ENCODE peak calls at places on chromosomes 12 and 14, in seven cellular contexts. Y, D, S, F, I, V and U are unnamed samples.
A peak's percentile ranks its signal among the peaks of the same experiment; 100 is the strongest.

GRCh38 chr12:13192719-13193118 is 3.8 kb upstream of the EMP1 start:
- DNase-seq in Y (no peak), D (no peak), S (no peak), F (no peak), I (no peak), V (no peak), U (no peak)

GRCh38 chr12:14691560-14691959 is 4.8 kb downstream of the GUCY2C start:
- DNase-seq in Y (peak; percentile 75), D (no peak), S (no peak), F (peak; percentile 80), I (no peak), V (peak; percentile 47), U (no peak)

GRCh38 chr12:123094349-123095073 is 56.4 kb downstream of the PITPNM2 start:
- DNase-seq in Y (no peak), D (no peak), S (no peak), F (peak; percentile 73), I (peak; percentile 88), V (no peak), U (no peak)

GRCh38 chr12:105233045-105233905 is 2.7 kb downstream of the APPL2 start:
- DNase-seq in Y (no peak), D (no peak), S (no peak), F (no peak), I (peak; percentile 58), V (no peak), U (no peak)

GRCh38 chr14:92099802-92100201 is 6.6 kb downstream of the ATXN3 start:
- DNase-seq in Y (no peak), D (no peak), S (no peak), F (no peak), I (peak; percentile 12), V (no peak), U (no peak)

GRCh38 chr12:53989227-53990113 is 4.5 kb downstream of the HOXC10 start:
- DNase-seq in Y (no peak), D (no peak), S (peak; percentile 45), F (no peak), I (peak; percentile 70), V (peak; percentile 94), U (no peak)

GRCh38 chr14:89137514-89138163 is 279.4 kb downstream of the FOXN3 start:
- DNase-seq in Y (peak; percentile 89), D (peak; percentile 29), S (no peak), F (peak; percentile 66), I (peak; percentile 98), V (no peak), U (no peak)

GRCh38 chr12:57983150-57983857 is 41.9 kb downstream of the ATP23 start:
- DNase-seq in Y (no peak), D (peak; percentile 4), S (peak; percentile 49), F (peak; percentile 99), I (peak; percentile 75), V (peak; percentile 60), U (peak; percentile 25)

GRCh38 chr14:20774258-20774657 is 6.1 kb downstream of the EDDM3B start:
- DNase-seq in Y (no peak), D (no peak), S (no peak), F (no peak), I (no peak), V (no peak), U (no peak)

GRCh38 chr14:57983235-57983634 is 117.3 kb upstream of the SLC35F4 start:
- DNase-seq in Y (no peak), D (no peak), S (no peak), F (no peak), I (no peak), V (no peak), U (no peak)

GRCh38 chr12:20264608-20265114 is 103.7 kb upstream of the PDE3A start:
- DNase-seq in Y (no peak), D (no peak), S (peak; percentile 61), F (peak; percentile 66), I (no peak), V (no peak), U (peak; percentile 80)

GRCh38 chr12:104480012-104480411 is 23.3 kb downstream of the CHST11 start:
- DNase-seq in Y (no peak), D (no peak), S (no peak), F (no peak), I (no peak), V (no peak), U (no peak)

GRCh38 chr12:9096563-9097176 is 19.0 kb downstream of the A2M start:
- DNase-seq in Y (no peak), D (no peak), S (no peak), F (peak; percentile 32), I (no peak), V (no peak), U (no peak)

GRCh38 chr12:96303656-96304055 is 96.6 kb downstream of the CDK17 start:
- DNase-seq in Y (no peak), D (no peak), S (no peak), F (no peak), I (no peak), V (no peak), U (no peak)

GRCh38 chr12:91854725-91855124 is 290.9 kb downstream of the BTG1 start:
- DNase-seq in Y (no peak), D (no peak), S (no peak), F (no peak), I (peak; percentile 63), V (no peak), U (no peak)

GRCh38 chr12:112998997-112999767 is 20.9 kb downstream of the OAS2 start:
- DNase-seq in Y (no peak), D (no peak), S (no peak), F (no peak), I (no peak), V (no peak), U (no peak)

GRCh38 chr14:29738056-29738455 is 189.6 kb downstream of the PRKD1 start:
- DNase-seq in Y (no peak), D (no peak), S (no peak), F (no peak), I (no peak), V (no peak), U (no peak)

GRCh38 chr12:95303476-95303875 is 85.9 kb downstream of the VEZT start:
- DNase-seq in Y (no peak), D (no peak), S (no peak), F (no peak), I (peak; percentile 32), V (no peak), U (no peak)

GRCh38 chr14:20706657-20707355 is 18.2 kb downstream of the ANG start:
- DNase-seq in Y (no peak), D (no peak), S (no peak), F (no peak), I (peak; percentile 8), V (no peak), U (peak; percentile 20)

GRCh38 chr12:93373847-93374723 is 3.6 kb upstream of the NUDT4 start:
- DNase-seq in Y (no peak), D (no peak), S (no peak), F (no peak), I (no peak), V (no peak), U (no peak)

GRCh38 chr12:93377252-93377542 is 528 bp upstream of the NUDT4 start:
- DNase-seq in Y (no peak), D (no peak), S (no peak), F (no peak), I (no peak), V (no peak), U (no peak)

GRCh38 chr12:93378373-93379310 is 917 bp downstream of the NUDT4 start:
- DNase-seq in Y (peak; percentile 61), D (peak; percentile 77), S (no peak), F (peak; percentile 68), I (peak; percentile 88), V (peak; percentile 70), U (no peak)

GRCh38 chr12:93376436-93377251 is 1.1 kb upstream of the NUDT4 start:
- DNase-seq in Y (peak; percentile 74), D (no peak), S (peak; percentile 82), F (peak; percentile 15), I (peak; percentile 71), V (peak; percentile 86), U (no peak)

GRCh38 chr12:93375906-93376305 is 1.8 kb upstream of the NUDT4 start:
- DNase-seq in Y (no peak), D (no peak), S (no peak), F (no peak), I (no peak), V (no peak), U (no peak)
- H3K27ac ChIP-seq in Y (peak overlapping the region; percentile 95), D (no peak overlapping the region), S (peak overlapping the region; percentile 85), F (no peak overlapping the region), I (no peak overlapping the region), V (no peak overlapping the region), U (no peak overlapping the region)

GRCh38 chr14:61876362-61877049 is 114.3 kb downstream of the SNAPC1 start:
- DNase-seq in Y (no peak), D (peak; percentile 38), S (no peak), F (peak; percentile 20), I (no peak), V (no peak), U (no peak)

GRCh38 chr14:61872452-61872851 is 110.2 kb downstream of the SNAPC1 start:
- DNase-seq in Y (no peak), D (no peak), S (no peak), F (no peak), I (no peak), V (no peak), U (no peak)

GRCh38 chr14:61877050-61877390 is 114.8 kb downstream of the SNAPC1 start:
- DNase-seq in Y (no peak), D (peak; percentile 31), S (no peak), F (no peak), I (no peak), V (no peak), U (no peak)

GRCh38 chr14:61875483-61875882 is 113.3 kb downstream of the SNAPC1 start:
- DNase-seq in Y (no peak), D (no peak), S (no peak), F (no peak), I (no peak), V (no peak), U (no peak)

DNA sequence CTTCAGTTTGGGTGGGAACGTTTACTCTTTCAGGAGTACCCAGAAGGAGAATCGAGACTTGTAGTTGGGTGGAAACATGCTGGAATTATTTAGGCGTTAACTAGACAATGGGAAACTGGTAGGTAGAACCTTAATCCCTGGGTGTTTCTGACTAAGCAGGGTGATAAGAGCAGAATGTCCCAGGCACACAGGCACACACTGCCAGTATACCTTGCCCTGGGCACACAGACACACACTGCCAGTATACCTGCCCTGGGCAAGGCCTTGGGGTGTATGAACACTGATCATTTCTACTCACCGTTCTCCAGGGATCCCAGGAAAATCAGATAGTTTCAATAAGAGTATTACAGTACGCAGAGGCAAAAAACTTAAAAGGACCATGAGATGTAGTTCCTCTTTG is 115.5 kb downstream of the SNAPC1 start:
- DNase-seq in Y (no peak), D (no peak), S (no peak), F (no peak), I (no peak), V (no peak), U (no peak)
- H3K27ac ChIP-seq in Y (no peak overlapping the region), D (no peak overlapping the region), S (no peak overlapping the region), F (no peak overlapping the region), I (no peak overlapping the region), V (no peak overlapping the region), U (no peak overlapping the region)

GRCh38 chr12:42234970-42235369 is 3.1 kb downstream of the YAF2 start:
- DNase-seq in Y (no peak), D (no peak), S (no peak), F (no peak), I (peak; percentile 33), V (no peak), U (no peak)
- H3K27ac ChIP-seq in Y (no peak overlapping the region), D (no peak overlapping the region), S (no peak overlapping the region), F (no peak overlapping the region), I (peak overlapping the region; percentile 46), V (no peak overlapping the region), U (no peak overlapping the region)

DNA sequence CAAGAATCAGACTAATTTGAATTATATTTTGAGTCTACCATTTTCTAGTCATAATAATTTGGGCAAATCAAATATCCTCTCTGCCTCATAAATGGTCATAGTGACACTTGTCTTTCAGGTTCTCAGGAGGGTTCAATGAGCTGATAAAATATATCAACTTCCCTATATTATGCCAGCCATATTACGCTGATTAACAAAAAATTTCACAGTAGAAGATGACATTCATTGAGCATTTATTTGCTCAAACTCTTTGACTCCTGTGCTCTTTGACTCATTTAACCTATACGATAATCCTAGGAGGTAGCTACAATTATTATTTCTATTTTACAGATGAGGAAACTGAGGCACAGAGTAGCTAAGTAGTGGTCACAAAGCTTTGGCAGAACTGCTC is 60.0 kb upstream of the CCDC91 start:
- DNase-seq in Y (no peak), D (no peak), S (no peak), F (no peak), I (no peak), V (no peak), U (no peak)
- H3K27ac ChIP-seq in Y (peak overlapping the region; percentile 21), D (peak overlapping the region; percentile 97), S (no peak overlapping the region), F (no peak overlapping the region), I (peak overlapping the region; percentile 91), V (no peak overlapping the region), U (no peak overlapping the region)